ENCODE peak calls at places on chromosome 15, in nine cellular contexts. M, V, R, J, W, A, L, F and P are unnamed samples.

GRCh38 chr15:63503739-63504246 is 600 bp upstream of the USP3 start:
- DNase-seq in M (peak), V (peak), R (peak), J (peak), W (peak), A (no peak), L (peak), F (no peak), P (peak)

GRCh38 chr15:61087601-61088000 is 141.5 kb downstream of the RORA start:
- DNase-seq in M (no peak), V (no peak), R (no peak), J (no peak), W (no peak), A (no peak), L (no peak), F (no peak), P (no peak)

GRCh38 chr15:78146437-78147154 is 2.6 kb upstream of the IDH3A start:
- DNase-seq in M (no peak), V (peak), R (no peak), J (no peak), W (no peak), A (no peak), L (no peak), F (no peak), P (no peak)

GRCh38 chr15:75904241-75904631 is 558 bp downstream of the FBXO22 start:
- DNase-seq in M (peak), V (peak), R (peak), J (peak), W (no peak), A (no peak), L (no peak), F (no peak), P (peak)

GRCh38 chr15:92619380-92620101 is 36.0 kb downstream of the FAM174B start:
- DNase-seq in M (no peak), V (no peak), R (no peak), J (no peak), W (peak), A (no peak), L (no peak), F (no peak), P (no peak)

GRCh38 chr15:75031773-75032302 is 8.4 kb downstream of the PPCDC start:
- DNase-seq in M (no peak), V (no peak), R (no peak), J (no peak), W (no peak), A (no peak), L (no peak), F (no peak), P (no peak)

GRCh38 chr15:61025746-61026256 is 203.3 kb downstream of the RORA start:
- DNase-seq in M (no peak), V (no peak), R (no peak), J (no peak), W (no peak), A (no peak), L (no peak), F (no peak), P (no peak)

GRCh38 chr15:83275412-83275811 is 9.1 kb downstream of the BNC1 start:
- DNase-seq in M (no peak), V (no peak), R (no peak), J (no peak), W (no peak), A (no peak), L (no peak), F (no peak), P (no peak)

GRCh38 chr15:38600241-38600640 is 35.6 kb upstream of the RASGRP1 start:
- DNase-seq in M (no peak), V (no peak), R (no peak), J (no peak), W (no peak), A (no peak), L (no peak), F (no peak), P (no peak)

GRCh38 chr15:100468265-100468664 is 60.5 kb downstream of the CERS3 start:
- DNase-seq in M (no peak), V (peak), R (no peak), J (peak), W (no peak), A (no peak), L (no peak), F (no peak), P (no peak)

GRCh38 chr15:41377978-41378377 is 24.3 kb downstream of the NDUFAF1 start:
- DNase-seq in M (no peak), V (no peak), R (no peak), J (no peak), W (no peak), A (no peak), L (no peak), F (no peak), P (no peak)

GRCh38 chr15:65653781-65654521 is 32.2 kb downstream of the SLC24A1 start:
- DNase-seq in M (no peak), V (no peak), R (no peak), J (no peak), W (no peak), A (no peak), L (no peak), F (no peak), P (no peak)

GRCh38 chr15:62756995-62757360 is 285.6 kb upstream of the TPM1 start:
- DNase-seq in M (no peak), V (no peak), R (no peak), J (no peak), W (no peak), A (no peak), L (no peak), F (no peak), P (no peak)

GRCh38 chr15:66780172-66780972 is 78.3 kb downstream of the SMAD6 start:
- DNase-seq in M (no peak), V (peak), R (no peak), J (no peak), W (peak), A (no peak), L (no peak), F (peak), P (no peak)

GRCh38 chr15:55535436-55535835 is 27.4 kb upstream of the DNAAF4 start:
- DNase-seq in M (no peak), V (no peak), R (peak), J (no peak), W (no peak), A (no peak), L (peak), F (no peak), P (no peak)

GRCh38 chr15:68578175-68578959 is 426 bp upstream of the CORO2B start:
- DNase-seq in M (peak), V (peak), R (no peak), J (peak), W (peak), A (peak), L (peak), F (no peak), P (no peak)

GRCh38 chr15:66023322-66023972 is 154.2 kb downstream of the RAB11A start:
- DNase-seq in M (no peak), V (no peak), R (no peak), J (no peak), W (no peak), A (no peak), L (no peak), F (no peak), P (no peak)

GRCh38 chr15:63672369-63672768 is 75.2 kb downstream of the FBXL22 start:
- DNase-seq in M (no peak), V (no peak), R (no peak), J (no peak), W (no peak), A (no peak), L (no peak), F (no peak), P (no peak)

GRCh38 chr15:51382787-51383186 is 41.3 kb downstream of the GLDN start:
- DNase-seq in M (no peak), V (peak), R (no peak), J (no peak), W (no peak), A (peak), L (no peak), F (no peak), P (no peak)

GRCh38 chr15:60821462-60822061 is 342.6 kb upstream of the ICE2 start:
- DNase-seq in M (no peak), V (no peak), R (no peak), J (no peak), W (no peak), A (no peak), L (no peak), F (no peak), P (no peak)

GRCh38 chr15:20355256-20355868 is 186.2 kb downstream of the GOLGA6L6 start:
- DNase-seq in M (no peak), V (peak), R (no peak), J (no peak), W (peak), A (no peak), L (no peak), F (no peak), P (no peak)

GRCh38 chr15:78624651-78625590 is 4.1 kb upstream of the CHRNA3 start:
- DNase-seq in M (no peak), V (no peak), R (no peak), J (no peak), W (no peak), A (no peak), L (no peak), F (no peak), P (no peak)

GRCh38 chr15:91882858-91883586 is 29.5 kb downstream of the SLCO3A1 start:
- DNase-seq in M (no peak), V (no peak), R (no peak), J (no peak), W (no peak), A (no peak), L (no peak), F (no peak), P (no peak)

GRCh38 chr15:67972377-67972776 is 81.7 kb upstream of the PIAS1 start:
- DNase-seq in M (no peak), V (no peak), R (no peak), J (no peak), W (no peak), A (no peak), L (no peak), F (no peak), P (no peak)

GRCh38 chr15:75796321-75796720 is 46.9 kb upstream of the UBE2Q2 start:
- DNase-seq in M (no peak), V (no peak), R (no peak), J (no peak), W (no peak), A (no peak), L (no peak), F (no peak), P (no peak)

GRCh38 chr15:76973362-76973743 is 21.6 kb upstream of the PSTPIP1 start:
- DNase-seq in M (peak), V (peak), R (peak), J (no peak), W (no peak), A (peak), L (peak), F (no peak), P (no peak)

GRCh38 chr15:25890532-25890931 is 27.4 kb upstream of the ATP10A start:
- DNase-seq in M (no peak), V (no peak), R (no peak), J (no peak), W (peak), A (no peak), L (no peak), F (no peak), P (no peak)